ENCODE peak calls at places on chromosome 18, in five cellular contexts. One of them, this sample, is unnamed.
A peak's percentile ranks its signal among the peaks of the same experiment; 100 is the strongest.

GRCh38 chr18:79961527-79962291 is 2.7 kb upstream of the HSBP1L1 start:
- DNase-seq in NCI-H2171: no peak
- DNase-seq in effector CD4-positive, alpha-beta T cell: no peak
- DNase-seq in cerebellum: no peak
- DNase-seq in NCI-H1105: no peak
- DNase-seq in this sample: no peak

GRCh38 chr18:51025512-51025911 is 4.5 kb upstream of the SMAD4 start:
- DNase-seq in cerebellum: no peak
- DNase-seq in NCI-H1105: no peak
- DNase-seq in effector CD4-positive, alpha-beta T cell: no peak
- DNase-seq in NCI-H2171: no peak
- DNase-seq in this sample: no peak

GRCh38 chr18:785242-785641 is 26.8 kb downstream of the YES1 start:
- DNase-seq in effector CD4-positive, alpha-beta T cell: no peak
- DNase-seq in NCI-H1105: no peak
- DNase-seq in cerebellum: no peak
- DNase-seq in NCI-H2171: no peak
- DNase-seq in this sample: no peak

GRCh38 chr18:8610442-8610801 is 1.2 kb downstream of the RAB12 start:
- DNase-seq in NCI-H2171: peak; percentile 23
- DNase-seq in effector CD4-positive, alpha-beta T cell: no peak
- DNase-seq in cerebellum: no peak
- DNase-seq in NCI-H1105: no peak
- DNase-seq in this sample: no peak

GRCh38 chr18:76442413-76443171 is 52.5 kb downstream of the ZNF516 start:
- DNase-seq in cerebellum: no peak
- DNase-seq in NCI-H2171: no peak
- DNase-seq in effector CD4-positive, alpha-beta T cell: no peak
- DNase-seq in NCI-H1105: no peak
- DNase-seq in this sample: no peak

GRCh38 chr18:36467614-36468013 is 170.1 kb downstream of the FHOD3 start:
- DNase-seq in effector CD4-positive, alpha-beta T cell: no peak
- DNase-seq in cerebellum: no peak
- DNase-seq in NCI-H2171: no peak
- DNase-seq in NCI-H1105: no peak
- DNase-seq in this sample: no peak

GRCh38 chr18:45974088-45974536 is 7.0 kb upstream of the EPG5 start:
- DNase-seq in NCI-H2171: peak; percentile 65
- DNase-seq in cerebellum: peak; percentile 55
- DNase-seq in NCI-H1105: peak; percentile 69
- DNase-seq in effector CD4-positive, alpha-beta T cell: peak; percentile 54
- DNase-seq in this sample: peak; percentile 40

GRCh38 chr18:23071285-23071684 is 64.0 kb upstream of the CABLES1 start:
- DNase-seq in cerebellum: no peak
- DNase-seq in NCI-H1105: no peak
- DNase-seq in effector CD4-positive, alpha-beta T cell: peak; percentile 73
- DNase-seq in NCI-H2171: no peak
- DNase-seq in this sample: no peak

GRCh38 chr18:45670281-45670962 is 53.6 kb upstream of the SLC14A1 start:
- DNase-seq in cerebellum: no peak
- DNase-seq in NCI-H1105: no peak
- DNase-seq in NCI-H2171: no peak
- DNase-seq in effector CD4-positive, alpha-beta T cell: peak; percentile 49
- DNase-seq in this sample: no peak

GRCh38 chr18:37674570-37674969 is 109.0 kb upstream of the CELF4 start:
- DNase-seq in NCI-H1105: no peak
- DNase-seq in NCI-H2171: no peak
- DNase-seq in cerebellum: no peak
- DNase-seq in effector CD4-positive, alpha-beta T cell: no peak
- DNase-seq in this sample: no peak

GRCh38 chr18:5058768-5059539 is 138.1 kb downstream of the AKAIN1 start:
- DNase-seq in NCI-H1105: no peak
- DNase-seq in effector CD4-positive, alpha-beta T cell: peak; percentile 8
- DNase-seq in cerebellum: peak; percentile 55
- DNase-seq in NCI-H2171: peak; percentile 77
- DNase-seq in this sample: no peak

GRCh38 chr18:63410792-63411191 is 11.5 kb downstream of the VPS4B start:
- DNase-seq in NCI-H1105: no peak
- DNase-seq in cerebellum: no peak
- DNase-seq in NCI-H2171: no peak
- DNase-seq in effector CD4-positive, alpha-beta T cell: no peak
- DNase-seq in this sample: no peak